ENCODE peak calls at places on chromosomes 11 and 22, in eight cellular contexts. X, P, Y, G, L, D, O and E are unnamed samples.

GRCh38 chr22:31148953-31149627 is 8.8 kb upstream of the PLA2G3 start:
- DNase-seq in O (peak), D (peak), P (peak), G (peak), Y (peak), X (peak), L (peak), E (peak)

GRCh38 chr11:130606181-130606580 is 157.7 kb downstream of the ADAMTS15 start:
- DNase-seq in P (no peak), L (no peak), Y (no peak), D (no peak), O (no peak), X (no peak), G (peak), E (no peak)

GRCh38 chr22:37633082-37633692 is 6.3 kb upstream of the SH3BP1 start:
- DNase-seq in O (peak), L (no peak), D (no peak), Y (no peak), G (no peak), P (no peak), X (no peak), E (no peak)

GRCh38 chr11:63919267-63920125 is 2.5 kb upstream of the RCOR2 start:
- DNase-seq in O (no peak), X (no peak), D (no peak), G (no peak), L (no peak), Y (no peak), P (no peak), E (no peak)

GRCh38 chr11:35236667-35237003 is 97.7 kb downstream of the CD44 start:
- DNase-seq in X (no peak), L (no peak), Y (no peak), D (peak), P (no peak), G (no peak), O (peak), E (peak)

GRCh38 chr11:35111171-35112055 is 27.6 kb upstream of the CD44 start:
- DNase-seq in D (peak), O (no peak), Y (no peak), G (peak), L (no peak), P (no peak), X (no peak), E (peak)

GRCh38 chr11:123063396-123064267 is 1.7 kb upstream of the HSPA8 start:
- DNase-seq in P (no peak), D (peak), O (peak), G (peak), X (no peak), L (peak), Y (peak), E (peak)

GRCh38 chr11:36478700-36479329 is 31.3 kb downstream of the TRAF6 start:
- DNase-seq in O (peak), P (peak), X (no peak), D (no peak), G (peak), L (peak), Y (peak), E (peak)

GRCh38 chr11:129935723-129936122 is 40.3 kb upstream of the NFRKB start:
- DNase-seq in L (no peak), D (no peak), G (no peak), X (no peak), O (no peak), P (no peak), Y (no peak), E (no peak)

GRCh38 chr22:43854151-43854785 is 8.0 kb downstream of the SULT4A1 start:
- DNase-seq in O (no peak), Y (no peak), L (no peak), D (no peak), G (no peak), X (no peak), P (no peak), E (no peak)

GRCh38 chr11:4186464-4187054 is 92.0 kb downstream of the RRM1 start:
- DNase-seq in P (no peak), Y (no peak), L (no peak), O (no peak), D (no peak), X (no peak), G (no peak), E (no peak)

GRCh38 chr11:35305670-35306382 is 113.5 kb downstream of the SLC1A2 start:
- DNase-seq in D (no peak), L (peak), P (peak), G (peak), O (peak), Y (peak), X (no peak), E (peak)

GRCh38 chr22:41915035-41915782 is at the start of gene SHISA8:
- DNase-seq in X (no peak), L (peak), P (peak), Y (no peak), G (peak), O (peak), D (peak), E (no peak)

GRCh38 chr11:107716884-107717532 is 5.2 kb upstream of the SLN start:
- DNase-seq in O (no peak), L (no peak), Y (no peak), G (no peak), D (peak), P (no peak), X (no peak), E (peak)

GRCh38 chr11:96063053-96063452 is 139.1 kb upstream of the MTMR2 start:
- DNase-seq in L (no peak), P (no peak), X (no peak), G (no peak), D (no peak), Y (no peak), O (no peak), E (no peak)

GRCh38 chr11:9906043-9906791 is 242.3 kb downstream of the SWAP70 start:
- DNase-seq in P (no peak), D (peak), X (no peak), O (no peak), Y (no peak), L (no peak), G (peak), E (peak)

GRCh38 chr22:26949193-26949592 is 291.8 kb downstream of the MIAT start:
- DNase-seq in X (no peak), G (peak), P (no peak), O (peak), D (peak), L (no peak), Y (no peak), E (peak)

GRCh38 chr11:86245369-86246292 is 1.1 kb downstream of the EED start:
- DNase-seq in G (peak), O (peak), L (peak), X (no peak), D (no peak), Y (no peak), P (no peak), E (no peak)